ENCODE peak calls at places on chromosomes 11 and 22, in five cellular contexts. One of them, this sample, is unnamed.

GRCh38 chr11:19392321-19392720 is 151.6 kb upstream of the E2F8 start:
- DNase-seq in HCT116: no peak
- DNase-seq in PC-9: no peak
- DNase-seq in mammary epithelial cell: no peak
- DNase-seq in fibroblast of lung: no peak
- DNase-seq in this sample: no peak

GRCh38 chr11:79431535-79431934 is 9.3 kb downstream of the TENM4 start:
- DNase-seq in fibroblast of lung: peak
- DNase-seq in HCT116: no peak
- DNase-seq in PC-9: no peak
- DNase-seq in mammary epithelial cell: peak
- DNase-seq in this sample: no peak

GRCh38 chr22:17896552-17896951 is 122.3 kb upstream of the BID start:
- DNase-seq in fibroblast of lung: peak
- DNase-seq in PC-9: no peak
- DNase-seq in HCT116: no peak
- DNase-seq in mammary epithelial cell: no peak
- DNase-seq in this sample: no peak

GRCh38 chr11:125390949-125391348 is 105.1 kb downstream of the FEZ1 start:
- DNase-seq in mammary epithelial cell: no peak
- DNase-seq in PC-9: no peak
- DNase-seq in HCT116: no peak
- DNase-seq in fibroblast of lung: peak
- DNase-seq in this sample: no peak

GRCh38 chr11:28836285-28837081 is 728.3 kb downstream of the METTL15 start:
- DNase-seq in PC-9: peak
- DNase-seq in mammary epithelial cell: peak
- DNase-seq in HCT116: no peak
- DNase-seq in fibroblast of lung: peak
- DNase-seq in this sample: no peak

GRCh38 chr11:60498853-60499252 is 6.3 kb downstream of the MS4A12 start:
- DNase-seq in mammary epithelial cell: peak
- DNase-seq in fibroblast of lung: no peak
- DNase-seq in PC-9: no peak
- DNase-seq in HCT116: no peak
- DNase-seq in this sample: no peak

GRCh38 chr11:15523576-15523975 is 408.9 kb downstream of the INSC start:
- DNase-seq in mammary epithelial cell: no peak
- DNase-seq in PC-9: no peak
- DNase-seq in fibroblast of lung: no peak
- DNase-seq in HCT116: no peak
- DNase-seq in this sample: no peak

GRCh38 chr11:134655189-134655937 is 243.3 kb upstream of the B3GAT1 start:
- DNase-seq in mammary epithelial cell: no peak
- DNase-seq in HCT116: no peak
- DNase-seq in fibroblast of lung: no peak
- DNase-seq in PC-9: no peak
- DNase-seq in this sample: no peak

GRCh38 chr11:93921695-93922468 is 71.5 kb upstream of the VSTM5 start:
- DNase-seq in fibroblast of lung: peak
- DNase-seq in mammary epithelial cell: peak
- DNase-seq in PC-9: peak
- DNase-seq in HCT116: peak
- DNase-seq in this sample: peak

GRCh38 chr11:59263225-59263894 is 50.6 kb upstream of the MPEG1 start:
- DNase-seq in mammary epithelial cell: peak
- DNase-seq in PC-9: peak
- DNase-seq in fibroblast of lung: no peak
- DNase-seq in HCT116: peak
- DNase-seq in this sample: no peak

GRCh38 chr22:36918730-36919129 is 5.3 kb downstream of the CSF2RB start:
- DNase-seq in PC-9: no peak
- DNase-seq in HCT116: no peak
- DNase-seq in fibroblast of lung: no peak
- DNase-seq in mammary epithelial cell: no peak
- DNase-seq in this sample: no peak

GRCh38 chr11:77121096-77121640 is 6.9 kb upstream of the MYO7A start:
- DNase-seq in fibroblast of lung: no peak
- DNase-seq in PC-9: no peak
- DNase-seq in HCT116: no peak
- DNase-seq in mammary epithelial cell: no peak
- DNase-seq in this sample: no peak

GRCh38 chr11:78808903-78809302 is 234.2 kb upstream of the NARS2 start:
- DNase-seq in PC-9: no peak
- DNase-seq in mammary epithelial cell: no peak
- DNase-seq in HCT116: no peak
- DNase-seq in fibroblast of lung: no peak
- DNase-seq in this sample: peak

GRCh38 chr11:13168281-13168680 is 109.3 kb upstream of the BMAL1 start:
- DNase-seq in HCT116: no peak
- DNase-seq in mammary epithelial cell: peak
- DNase-seq in fibroblast of lung: no peak
- DNase-seq in PC-9: peak
- DNase-seq in this sample: no peak

GRCh38 chr11:86632499-86633269 is 39.7 kb downstream of the ME3 start:
- DNase-seq in PC-9: peak
- DNase-seq in fibroblast of lung: peak
- DNase-seq in mammary epithelial cell: peak
- DNase-seq in HCT116: peak
- DNase-seq in this sample: no peak

GRCh38 chr22:25406510-25407210 is 157.8 kb upstream of the GRK3 start:
- DNase-seq in HCT116: no peak
- DNase-seq in mammary epithelial cell: no peak
- DNase-seq in PC-9: no peak
- DNase-seq in fibroblast of lung: no peak
- DNase-seq in this sample: no peak

GRCh38 chr22:36979511-36979910 is 39.7 kb downstream of the TST start:
- DNase-seq in fibroblast of lung: no peak
- DNase-seq in HCT116: no peak
- DNase-seq in PC-9: no peak
- DNase-seq in mammary epithelial cell: no peak
- DNase-seq in this sample: no peak

GRCh38 chr11:72685560-72686480 is 11.6 kb upstream of the PDE2A start:
- DNase-seq in mammary epithelial cell: no peak
- DNase-seq in PC-9: no peak
- DNase-seq in fibroblast of lung: peak
- DNase-seq in HCT116: no peak
- DNase-seq in this sample: no peak

GRCh38 chr11:860238-861104 is 17.8 kb downstream of the TSPAN4 start:
- DNase-seq in HCT116: no peak
- DNase-seq in mammary epithelial cell: no peak
- DNase-seq in fibroblast of lung: no peak
- DNase-seq in PC-9: no peak
- DNase-seq in this sample: no peak

GRCh38 chr11:76234704-76235232 is 28.5 kb upstream of the WNT11 start:
- DNase-seq in fibroblast of lung: no peak
- DNase-seq in PC-9: no peak
- DNase-seq in HCT116: no peak
- DNase-seq in mammary epithelial cell: no peak
- DNase-seq in this sample: no peak

GRCh38 chr11:469684-470667 is 19.9 kb downstream of the PTDSS2 start:
- DNase-seq in fibroblast of lung: peak
- DNase-seq in HCT116: no peak
- DNase-seq in PC-9: no peak
- DNase-seq in mammary epithelial cell: no peak
- DNase-seq in this sample: no peak

GRCh38 chr22:50678218-50678650 is 5.6 kb downstream of the SHANK3 start:
- DNase-seq in PC-9: no peak
- DNase-seq in mammary epithelial cell: no peak
- DNase-seq in HCT116: no peak
- DNase-seq in fibroblast of lung: no peak
- DNase-seq in this sample: no peak

GRCh38 chr22:43182726-43183125 is 4.2 kb downstream of the TTLL12 start:
- DNase-seq in HCT116: no peak
- DNase-seq in mammary epithelial cell: no peak
- DNase-seq in PC-9: no peak
- DNase-seq in fibroblast of lung: no peak
- DNase-seq in this sample: no peak

GRCh38 chr11:47908198-47908597 is 60.0 kb upstream of the NUP160 start:
- DNase-seq in PC-9: no peak
- DNase-seq in fibroblast of lung: no peak
- DNase-seq in HCT116: no peak
- DNase-seq in mammary epithelial cell: no peak
- DNase-seq in this sample: no peak

GRCh38 chr11:121466063-121466794 is 13.5 kb upstream of the SORL1-AS1 start:
- DNase-seq in fibroblast of lung: peak
- DNase-seq in mammary epithelial cell: peak
- DNase-seq in HCT116: peak
- DNase-seq in PC-9: peak
- DNase-seq in this sample: no peak

GRCh38 chr11:121936781-121937447 is 179.1 kb downstream of the BLID start:
- DNase-seq in fibroblast of lung: peak
- DNase-seq in mammary epithelial cell: peak
- DNase-seq in PC-9: no peak
- DNase-seq in HCT116: no peak
- DNase-seq in this sample: no peak

GRCh38 chr11:1675536-1676253 is 21.3 kb upstream of the KRTAP5-6 start:
- DNase-seq in PC-9: no peak
- DNase-seq in HCT116: no peak
- DNase-seq in fibroblast of lung: no peak
- DNase-seq in mammary epithelial cell: no peak
- DNase-seq in this sample: no peak

GRCh38 chr11:69705246-69705856 is 1.5 kb upstream of the FGF19 start:
- DNase-seq in PC-9: no peak
- DNase-seq in HCT116: no peak
- DNase-seq in fibroblast of lung: no peak
- DNase-seq in mammary epithelial cell: no peak
- DNase-seq in this sample: peak

GRCh38 chr11:69705901-69706787 is 2.3 kb upstream of the FGF19 start:
- DNase-seq in HCT116: no peak
- DNase-seq in fibroblast of lung: no peak
- DNase-seq in mammary epithelial cell: no peak
- DNase-seq in PC-9: no peak
- DNase-seq in this sample: no peak

GRCh38 chr11:69703711-69704507 is at the start of gene FGF19:
- DNase-seq in PC-9: peak
- DNase-seq in HCT116: no peak
- DNase-seq in mammary epithelial cell: peak
- DNase-seq in fibroblast of lung: no peak
- DNase-seq in this sample: no peak

GRCh38 chr11:69702769-69703510 is 882 bp downstream of the FGF19 start:
- DNase-seq in PC-9: no peak
- DNase-seq in fibroblast of lung: no peak
- DNase-seq in mammary epithelial cell: no peak
- DNase-seq in HCT116: no peak
- DNase-seq in this sample: no peak

GRCh38 chr11:69704508-69705245 is 855 bp upstream of the FGF19 start:
- DNase-seq in PC-9: peak
- DNase-seq in HCT116: no peak
- DNase-seq in fibroblast of lung: no peak
- DNase-seq in mammary epithelial cell: no peak
- DNase-seq in this sample: no peak
- TF ChIP-seq EZH2 in PC-9: no peak
- TF ChIP-seq EZH2 in HCT116: no peak
- TF ChIP-seq EZH2 in fibroblast of lung: peak
- TF ChIP-seq EZH2 in mammary epithelial cell: no peak
- TF ChIP-seq EZH2 in this sample: no peak

GRCh38 chr11:66289548-66290331 is 797 bp upstream of the YIF1A start:
- DNase-seq in fibroblast of lung: no peak
- DNase-seq in PC-9: no peak
- DNase-seq in mammary epithelial cell: no peak
- DNase-seq in HCT116: no peak
- DNase-seq in this sample: no peak

GRCh38 chr11:66290332-66290629 is 1.3 kb upstream of the YIF1A start:
- DNase-seq in fibroblast of lung: no peak
- DNase-seq in HCT116: no peak
- DNase-seq in PC-9: no peak
- DNase-seq in mammary epithelial cell: no peak
- DNase-seq in this sample: no peak

GRCh38 chr11:66292543-66293332 is 1.0 kb downstream of the TMEM151A start:
- DNase-seq in mammary epithelial cell: no peak
- DNase-seq in PC-9: no peak
- DNase-seq in fibroblast of lung: no peak
- DNase-seq in HCT116: no peak
- DNase-seq in this sample: no peak

GRCh38 chr11:66291706-66292542 is at the start of gene TMEM151A:
- DNase-seq in mammary epithelial cell: no peak
- DNase-seq in fibroblast of lung: no peak
- DNase-seq in PC-9: no peak
- DNase-seq in HCT116: no peak
- DNase-seq in this sample: no peak

GRCh38 chr11:66291303-66291705 is 390 bp upstream of the TMEM151A start:
- DNase-seq in fibroblast of lung: no peak
- DNase-seq in PC-9: no peak
- DNase-seq in HCT116: no peak
- DNase-seq in mammary epithelial cell: no peak
- DNase-seq in this sample: no peak
- TF ChIP-seq EZH2 in fibroblast of lung: peak
- TF ChIP-seq EZH2 in PC-9: no peak
- TF ChIP-seq EZH2 in HCT116: no peak
- TF ChIP-seq EZH2 in mammary epithelial cell: no peak
- TF ChIP-seq EZH2 in this sample: no peak

GRCh38 chr11:65354265-65355012 is at the start of gene TIGD3:
- DNase-seq in HCT116: peak
- DNase-seq in fibroblast of lung: peak
- DNase-seq in PC-9: peak
- DNase-seq in mammary epithelial cell: peak
- DNase-seq in this sample: no peak

GRCh38 chr11:65353900-65354264 is 669 bp upstream of the TIGD3 start:
- DNase-seq in PC-9: no peak
- DNase-seq in fibroblast of lung: no peak
- DNase-seq in HCT116: no peak
- DNase-seq in mammary epithelial cell: no peak
- DNase-seq in this sample: no peak

GRCh38 chr11:65355013-65355775 is 643 bp downstream of the TIGD3 start:
- DNase-seq in fibroblast of lung: no peak
- DNase-seq in PC-9: peak
- DNase-seq in mammary epithelial cell: no peak
- DNase-seq in HCT116: no peak
- DNase-seq in this sample: no peak

GRCh38 chr11:65356394-65356972 is 1.9 kb downstream of the TIGD3 start:
- DNase-seq in PC-9: no peak
- DNase-seq in mammary epithelial cell: no peak
- DNase-seq in fibroblast of lung: no peak
- DNase-seq in HCT116: no peak
- DNase-seq in this sample: no peak

GRCh38 chr11:65355776-65356393 is 1.3 kb downstream of the TIGD3 start:
- DNase-seq in PC-9: no peak
- DNase-seq in mammary epithelial cell: peak
- DNase-seq in fibroblast of lung: peak
- DNase-seq in HCT116: no peak
- DNase-seq in this sample: no peak
- TF ChIP-seq EZH2 in PC-9: no peak
- TF ChIP-seq EZH2 in mammary epithelial cell: no peak
- TF ChIP-seq EZH2 in fibroblast of lung: peak
- TF ChIP-seq EZH2 in HCT116: no peak
- TF ChIP-seq EZH2 in this sample: no peak

DNA sequence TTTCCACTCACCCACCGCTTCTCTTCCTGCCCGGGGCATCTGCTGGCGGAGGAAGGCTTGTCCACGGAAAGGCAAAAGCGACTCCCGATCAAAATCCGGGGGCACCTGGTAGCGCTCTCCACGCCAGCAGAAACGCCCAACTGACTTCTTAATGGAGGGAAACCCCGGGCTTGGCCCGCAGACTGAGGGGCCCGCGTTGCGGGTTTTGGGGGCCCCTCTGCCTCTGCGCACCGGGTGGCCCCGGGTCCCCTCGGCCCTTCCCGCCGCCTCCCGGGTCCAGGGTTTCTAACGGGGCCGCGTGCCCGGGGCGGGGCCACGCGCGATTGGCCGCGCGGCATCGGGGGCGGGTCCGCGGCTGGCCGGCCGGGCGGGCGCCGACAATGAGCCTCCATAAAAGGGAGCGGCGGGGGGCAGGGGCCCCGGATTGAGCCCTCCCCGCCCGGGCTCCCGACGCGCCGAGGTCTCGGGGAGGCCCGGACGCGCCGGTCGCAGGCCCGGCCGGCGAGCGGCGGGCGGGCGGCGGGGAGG is at the start of gene SPINDOC:
- DNase-seq in PC-9: peak
- DNase-seq in fibroblast of lung: peak
- DNase-seq in mammary epithelial cell: peak
- DNase-seq in HCT116: no peak
- DNase-seq in this sample: no peak
- TF ChIP-seq EZH2 in PC-9: no peak
- TF ChIP-seq EZH2 in fibroblast of lung: no peak
- TF ChIP-seq EZH2 in mammary epithelial cell: no peak
- TF ChIP-seq EZH2 in HCT116: no peak
- TF ChIP-seq EZH2 in this sample: no peak

This sample was measured in SK-N-MC.